ENCODE peak calls at places on chromosome 3, in four cellular contexts. C is activated T-helper 2 cell treated with anti-CD3 and anti-CD28 coated beads, Interferon-gamma antibody, Interleukin-2, Interleukin-4, amounts not matched to agents 10 μg/mL and 5 μg/mL and 100 μg/mL, durations not matched to agents 14 hours and 24 hours and 36 hours; X is MCF 10A; A is ACHN. W is an unnamed sample.

GRCh38 chr3:115698851-115699535 is 75.7 kb downstream of the GAP43 start:
- DNase-seq in C (no peak), X (no peak), A (no peak), W (no peak)

GRCh38 chr3:143897558-143898305 is 49.5 kb upstream of the SLC9A9 start:
- DNase-seq in C (no peak), X (no peak), A (no peak), W (no peak)

GRCh38 chr3:112629425-112629824 is 11.5 kb downstream of the CCDC80 start:
- DNase-seq in C (no peak), X (peak), A (peak), W (no peak)

GRCh38 chr3:186849392-186849975 is 7.0 kb downstream of the ADIPOQ start:
- DNase-seq in C (no peak), X (peak), A (peak), W (peak)

GRCh38 chr3:127149621-127150310 is 43.2 kb upstream of the PRR23E start:
- DNase-seq in C (no peak), X (no peak), A (no peak), W (no peak)

GRCh38 chr3:9168230-9168629 is 81.2 kb downstream of the SRGAP3 start:
- DNase-seq in C (peak), X (no peak), A (no peak), W (no peak)

GRCh38 chr3:135994708-135995335 is 29.3 kb downstream of the PPP2R3A start:
- DNase-seq in C (no peak), X (no peak), A (no peak), W (no peak)

GRCh38 chr3:141246224-141246957 is 14.8 kb downstream of the PXYLP1 start:
- DNase-seq in C (no peak), X (no peak), A (no peak), W (no peak)

GRCh38 chr3:126473292-126474168 is 2.2 kb downstream of the ZXDC start:
- DNase-seq in C (no peak), X (peak), A (no peak), W (no peak)

GRCh38 chr3:16419640-16420039 is 93.9 kb downstream of the RFTN1 start:
- DNase-seq in C (no peak), X (peak), A (peak), W (no peak)

GRCh38 chr3:76264911-76265310 is 479.6 kb upstream of the ZNF717 start:
- DNase-seq in C (no peak), X (no peak), A (no peak), W (no peak)

GRCh38 chr3:180700941-180701340 is 21.7 kb upstream of the CCDC39 start:
- DNase-seq in C (no peak), X (peak), A (no peak), W (no peak)

GRCh38 chr3:16697437-16698258 is 92.4 kb upstream of the DAZL start:
- DNase-seq in C (no peak), X (peak), A (no peak), W (no peak)

GRCh38 chr3:156174229-156174847 is 54.0 kb downstream of the KCNAB1 start:
- DNase-seq in C (no peak), X (peak), A (peak), W (no peak)

GRCh38 chr3:59644479-59645075 is 594.8 kb upstream of the CFAP20DC start:
- DNase-seq in C (no peak), X (no peak), A (no peak), W (no peak)

GRCh38 chr3:13229291-13229949 is 156.2 kb upstream of the IQSEC1 start:
- DNase-seq in C (no peak), X (peak), A (peak), W (peak)

W was measured in NCI-H345.